ENCODE peak calls at places on chromosomes 13 and 19, in six cellular contexts. One of them, this sample, is unnamed.
A peak's percentile ranks its signal among the peaks of the same experiment; 100 is the strongest.

GRCh38 chr19:41595258-41595889 is 19.4 kb downstream of the CEACAM21 start:
- DNase-seq in GM12878: peak; percentile 40
- DNase-seq in GM12892: peak; percentile 41
- DNase-seq in K562: peak; percentile 48
- DNase-seq in H1: peak; percentile 52
- DNase-seq in HepG2: peak; percentile 61
- DNase-seq in this sample: peak; percentile 42

GRCh38 chr19:5331790-5332189 is 8.8 kb downstream of the PTPRS start:
- DNase-seq in HepG2: no peak
- DNase-seq in K562: no peak
- DNase-seq in GM12892: no peak
- DNase-seq in GM12878: no peak
- DNase-seq in H1: no peak
- DNase-seq in this sample: no peak

GRCh38 chr13:43298799-43299198 is 275.4 kb downstream of the DNAJC15 start:
- DNase-seq in HepG2: no peak
- DNase-seq in K562: no peak
- DNase-seq in GM12892: no peak
- DNase-seq in H1: no peak
- DNase-seq in GM12878: no peak
- DNase-seq in this sample: no peak

GRCh38 chr19:35742121-35742724 is at the start of gene IGFLR1:
- DNase-seq in K562: no peak
- DNase-seq in H1: no peak
- DNase-seq in HepG2: no peak
- DNase-seq in GM12878: peak; percentile 64
- DNase-seq in GM12892: no peak
- DNase-seq in this sample: peak; percentile 49

GRCh38 chr13:40384976-40385857 is 281.2 kb downstream of the FOXO1 start:
- DNase-seq in H1: no peak
- DNase-seq in HepG2: peak; percentile 65
- DNase-seq in K562: no peak
- DNase-seq in GM12878: no peak
- DNase-seq in GM12892: no peak
- DNase-seq in this sample: no peak

GRCh38 chr13:59270327-59270726 is 893.4 kb downstream of the DIAPH3 start:
- DNase-seq in H1: no peak
- DNase-seq in GM12892: no peak
- DNase-seq in GM12878: no peak
- DNase-seq in K562: no peak
- DNase-seq in HepG2: no peak
- DNase-seq in this sample: no peak

GRCh38 chr19:48595171-48595570 is 11.4 kb upstream of the SPACA4 start:
- DNase-seq in GM12892: no peak
- DNase-seq in K562: no peak
- DNase-seq in GM12878: no peak
- DNase-seq in HepG2: no peak
- DNase-seq in H1: no peak
- DNase-seq in this sample: no peak

GRCh38 chr13:91045351-91046034 is 302.0 kb upstream of the MIR17HG start:
- DNase-seq in H1: no peak
- DNase-seq in HepG2: no peak
- DNase-seq in K562: no peak
- DNase-seq in GM12878: no peak
- DNase-seq in GM12892: no peak
- DNase-seq in this sample: no peak

GRCh38 chr13:102197193-102197592 is 204.7 kb downstream of the FGF14 start:
- DNase-seq in GM12878: no peak
- DNase-seq in H1: no peak
- DNase-seq in GM12892: no peak
- DNase-seq in K562: no peak
- DNase-seq in HepG2: peak; percentile 1
- DNase-seq in this sample: no peak

GRCh38 chr13:98495627-98496238 is 81.2 kb downstream of the STK24 start:
- DNase-seq in H1: no peak
- DNase-seq in GM12892: no peak
- DNase-seq in K562: no peak
- DNase-seq in HepG2: peak; percentile 42
- DNase-seq in GM12878: no peak
- DNase-seq in this sample: no peak

GRCh38 chr13:43019811-43020210 is 3.6 kb upstream of the DNAJC15 start:
- DNase-seq in K562: no peak
- DNase-seq in H1: no peak
- DNase-seq in HepG2: no peak
- DNase-seq in GM12878: no peak
- DNase-seq in GM12892: no peak
- DNase-seq in this sample: no peak

GRCh38 chr13:78827471-78827870 is 168.5 kb upstream of the OBI1 start:
- DNase-seq in GM12892: no peak
- DNase-seq in K562: no peak
- DNase-seq in H1: no peak
- DNase-seq in GM12878: no peak
- DNase-seq in HepG2: no peak
- DNase-seq in this sample: no peak

GRCh38 chr19:22422220-22422619 is at the start of gene ZNF98:
- DNase-seq in GM12878: no peak
- DNase-seq in GM12892: no peak
- DNase-seq in H1: no peak
- DNase-seq in HepG2: no peak
- DNase-seq in K562: no peak
- DNase-seq in this sample: no peak

GRCh38 chr13:74063533-74064100 is 70.6 kb downstream of the KLF12 start:
- DNase-seq in GM12892: no peak
- DNase-seq in K562: no peak
- DNase-seq in H1: no peak
- DNase-seq in GM12878: no peak
- DNase-seq in HepG2: no peak
- DNase-seq in this sample: no peak

DNA sequence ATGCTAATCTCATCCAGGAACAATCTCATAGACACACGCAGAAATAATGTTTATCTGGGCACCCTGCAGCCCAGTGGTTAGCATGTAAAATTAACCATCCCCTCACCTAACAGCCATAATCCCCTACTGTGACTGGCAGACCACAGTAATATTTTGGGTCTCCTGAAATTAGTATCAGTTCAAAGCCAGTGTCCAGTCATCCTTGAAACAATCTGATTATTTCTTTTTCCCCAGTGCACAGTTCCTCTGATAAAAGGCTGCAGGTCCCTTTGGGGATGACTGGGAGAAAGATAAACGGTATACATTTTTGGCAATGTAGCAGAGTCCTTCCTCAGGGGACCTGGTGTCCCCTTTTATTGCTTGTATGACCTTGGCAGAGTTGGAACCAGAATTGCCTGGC is 50.4 kb upstream of the CYSLTR2 start:
- DNase-seq in GM12878: no peak
- DNase-seq in HepG2: no peak
- DNase-seq in GM12892: no peak
- DNase-seq in K562: no peak
- DNase-seq in H1: peak; percentile 10
- DNase-seq in this sample: no peak
- TF ChIP-seq TAF1 in GM12878: no peak
- TF ChIP-seq TAF1 in HepG2: no peak
- TF ChIP-seq TAF1 in GM12892: no peak
- TF ChIP-seq TAF1 in K562: no peak
- TF ChIP-seq TAF1 in H1: no peak
- TF ChIP-seq TAF1 in this sample: no peak

DNA sequence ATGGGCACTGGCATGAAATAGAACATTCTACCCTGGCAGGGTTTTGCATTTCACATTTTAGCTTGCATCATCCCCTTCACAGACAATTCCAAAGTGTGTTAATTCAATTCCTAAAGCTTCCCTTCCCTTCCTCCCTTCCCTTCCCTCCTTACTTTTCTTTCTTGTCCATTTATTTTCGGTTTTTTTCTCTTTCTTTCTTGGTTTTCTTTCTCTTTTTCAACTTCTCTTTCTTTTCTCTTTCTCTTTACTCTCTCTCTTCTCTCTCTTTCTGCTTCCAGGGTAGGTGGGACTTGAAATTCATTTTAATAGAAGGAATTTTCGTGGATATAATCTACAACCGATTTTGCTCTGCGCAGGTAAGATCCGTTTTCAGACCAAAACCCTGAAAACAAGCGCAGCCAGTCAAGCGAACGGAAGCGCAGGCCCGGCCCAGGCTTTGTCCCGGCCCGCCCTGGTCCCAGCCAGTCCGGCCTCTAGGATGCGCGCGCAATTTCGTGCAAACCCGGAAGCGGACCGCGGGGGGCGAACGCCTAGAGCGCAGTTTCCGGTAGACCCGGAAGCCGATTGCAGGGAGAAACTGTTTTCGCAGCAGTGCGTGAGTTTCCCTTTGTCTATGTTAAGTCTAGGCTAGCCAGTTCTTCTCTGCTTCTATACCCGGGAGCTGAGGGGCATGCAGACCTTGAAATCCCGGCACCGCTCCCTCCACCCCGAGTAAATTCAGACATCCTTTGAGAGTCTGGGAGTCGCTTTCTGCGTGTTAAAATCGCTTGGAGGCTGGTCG is at the start of gene ZNF528:
- DNase-seq in H1: no peak
- DNase-seq in HepG2: peak; percentile 89
- DNase-seq in GM12892: peak; percentile 72
- DNase-seq in GM12878: peak; percentile 26
- DNase-seq in K562: peak; percentile 83
- DNase-seq in this sample: peak; percentile 87
- TF ChIP-seq POLR2A in H1: no peak
- TF ChIP-seq POLR2A in HepG2: peak; percentile 64
- TF ChIP-seq POLR2A in GM12892: no peak
- TF ChIP-seq POLR2A in GM12878: peak; percentile 85
- TF ChIP-seq POLR2A in K562: no peak
- TF ChIP-seq POLR2A in this sample: peak; percentile 64

GRCh38 chr19:13208964-13209796 is 59.0 kb downstream of the IER2 start:
- DNase-seq in H1: peak; percentile 66
- DNase-seq in GM12892: peak; percentile 57
- DNase-seq in K562: no peak
- DNase-seq in HepG2: no peak
- DNase-seq in GM12878: no peak
- DNase-seq in this sample: peak; percentile 53
- TF ChIP-seq TAF1 in H1: no peak
- TF ChIP-seq TAF1 in GM12892: no peak
- TF ChIP-seq TAF1 in K562: no peak
- TF ChIP-seq TAF1 in HepG2: no peak
- TF ChIP-seq TAF1 in GM12878: no peak
- TF ChIP-seq TAF1 in this sample: no peak

DNA sequence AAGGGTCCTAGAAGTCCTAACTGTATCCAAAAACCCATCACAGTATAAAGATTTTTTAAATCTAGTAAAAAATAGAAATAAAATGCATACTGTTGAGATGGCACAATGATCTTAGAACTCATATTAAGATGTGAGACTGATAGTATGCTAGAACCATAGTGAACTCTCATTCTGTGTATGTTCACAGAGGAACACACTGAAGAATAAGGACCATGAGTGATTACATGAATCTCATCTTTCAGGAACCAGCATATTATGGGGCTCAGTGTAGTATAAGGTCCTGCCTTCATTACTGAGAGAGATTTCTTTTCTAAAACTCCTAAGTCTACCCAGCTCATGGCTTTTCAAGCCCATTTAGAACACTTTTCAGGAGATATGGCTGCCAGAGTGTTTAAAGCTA is 59.8 kb upstream of the RFC3 start:
- DNase-seq in H1: no peak
- DNase-seq in GM12892: no peak
- DNase-seq in K562: no peak
- DNase-seq in HepG2: no peak
- DNase-seq in GM12878: no peak
- DNase-seq in this sample: no peak
- TF ChIP-seq POLR2A in H1: no peak
- TF ChIP-seq POLR2A in GM12892: no peak
- TF ChIP-seq POLR2A in K562: no peak
- TF ChIP-seq POLR2A in HepG2: no peak
- TF ChIP-seq POLR2A in GM12878: no peak
- TF ChIP-seq POLR2A in this sample: no peak

DNA sequence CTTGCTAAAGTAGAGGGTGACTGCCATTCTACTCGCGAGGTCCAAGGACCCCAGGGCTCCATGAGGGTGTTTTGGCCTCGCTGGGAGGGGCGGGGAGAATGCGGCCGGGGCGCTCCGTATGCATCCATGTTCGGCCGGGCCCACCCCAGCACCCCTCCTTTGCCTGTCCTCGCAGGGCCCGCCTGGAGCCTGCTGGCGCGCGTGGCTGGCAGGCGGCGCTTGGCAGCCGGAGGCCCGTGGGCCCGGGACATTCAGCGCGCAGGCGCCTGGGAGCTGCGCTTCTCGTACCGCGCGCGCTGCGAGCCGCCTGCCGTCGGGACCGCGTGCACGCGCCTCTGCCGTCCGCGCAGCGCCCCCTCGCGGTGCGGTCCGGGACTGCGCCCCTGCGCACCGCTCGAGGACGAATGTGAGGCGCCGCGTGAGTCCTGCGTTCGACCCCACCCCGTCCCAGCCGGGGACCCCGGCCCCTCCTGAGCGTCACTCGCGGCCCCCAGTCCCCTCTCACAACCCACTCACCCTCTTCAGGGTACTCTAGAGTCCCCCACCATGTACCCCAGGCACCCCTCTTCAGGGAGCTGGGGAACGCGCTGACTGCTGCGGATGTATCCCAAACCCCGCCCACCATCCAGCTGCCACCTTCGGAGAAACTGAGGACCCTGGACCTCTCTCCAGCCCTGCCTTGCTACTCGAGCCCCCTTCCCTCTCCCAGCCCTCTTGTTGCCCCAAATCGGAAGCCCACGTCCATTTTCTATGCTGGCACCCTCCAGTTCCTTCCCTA is 4.1 kb downstream of the DLL3 start:
- DNase-seq in GM12878: no peak
- DNase-seq in K562: peak; percentile 90
- DNase-seq in H1: peak; percentile 93
- DNase-seq in GM12892: peak; percentile 88
- DNase-seq in HepG2: peak; percentile 56
- DNase-seq in this sample: peak; percentile 91
- TF ChIP-seq TAF1 in GM12878: no peak
- TF ChIP-seq TAF1 in K562: no peak
- TF ChIP-seq TAF1 in H1: no peak
- TF ChIP-seq TAF1 in GM12892: no peak
- TF ChIP-seq TAF1 in HepG2: no peak
- TF ChIP-seq TAF1 in this sample: no peak

DNA sequence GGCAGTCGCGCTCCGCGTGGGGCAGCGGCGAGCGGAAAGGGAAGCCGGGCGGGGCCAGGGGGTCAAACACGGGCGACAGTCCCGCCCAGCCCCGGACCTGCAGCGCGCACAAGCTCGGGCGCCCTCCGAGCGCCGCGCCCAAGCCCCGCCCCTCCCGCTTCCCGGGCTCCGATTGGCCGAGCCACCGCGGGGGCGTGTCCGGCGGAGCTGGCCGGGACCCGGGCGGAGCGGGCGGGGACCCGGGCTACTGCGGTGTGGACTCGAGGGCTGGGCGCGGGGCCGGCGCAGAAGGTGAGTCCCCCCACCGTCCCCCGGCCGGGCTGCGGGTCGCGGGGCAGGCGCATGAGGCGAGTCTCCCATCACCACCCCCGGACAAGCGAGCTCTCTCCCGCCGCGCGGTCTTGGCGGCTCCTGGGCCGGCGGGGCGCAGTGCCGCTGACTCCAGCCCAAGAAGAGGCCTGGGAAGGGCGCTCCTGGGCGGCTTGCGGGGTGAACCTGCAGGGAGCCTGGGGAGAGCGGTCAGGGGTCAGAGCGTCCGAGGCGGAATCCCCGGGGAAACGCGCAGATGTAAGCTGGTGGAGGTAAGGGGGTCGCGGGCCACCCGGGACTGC is at the start of gene PLEKHF1:
- DNase-seq in GM12878: no peak
- DNase-seq in H1: peak; percentile 96
- DNase-seq in GM12892: peak; percentile 97
- DNase-seq in K562: peak; percentile 97
- DNase-seq in HepG2: peak; percentile 58
- DNase-seq in this sample: peak; percentile 95
- TF ChIP-seq POLR2A in GM12878: peak; percentile 73
- TF ChIP-seq POLR2A in H1: no peak
- TF ChIP-seq POLR2A in GM12892: peak; percentile 41
- TF ChIP-seq POLR2A in K562: peak; percentile 71
- TF ChIP-seq POLR2A in HepG2: peak; percentile 27
- TF ChIP-seq POLR2A in this sample: no peak

This sample was measured in GM12891.